ENCODE peak calls at places on chromosome 4, in five cellular contexts. One of them, this sample, is unnamed.

GRCh38 chr4:17788956-17789355 is 7.5 kb upstream of the FAM184B start:
- DNase-seq in SJCRH30: no peak
- DNase-seq in H9: no peak
- DNase-seq in keratinocyte: no peak
- DNase-seq in cardiac muscle cell: no peak
- DNase-seq in this sample: no peak

GRCh38 chr4:146654976-146655761 is 16.5 kb downstream of the POU4F2 start:
- DNase-seq in keratinocyte: no peak
- DNase-seq in H9: peak
- DNase-seq in SJCRH30: peak
- DNase-seq in cardiac muscle cell: peak
- DNase-seq in this sample: no peak

GRCh38 chr4:151417164-151417571 is 8.2 kb downstream of the FHIP1A start:
- DNase-seq in SJCRH30: no peak
- DNase-seq in cardiac muscle cell: no peak
- DNase-seq in H9: no peak
- DNase-seq in keratinocyte: peak
- DNase-seq in this sample: no peak

GRCh38 chr4:78468272-78468671 is 83.3 kb upstream of the ANXA3 start:
- DNase-seq in H9: no peak
- DNase-seq in cardiac muscle cell: no peak
- DNase-seq in keratinocyte: no peak
- DNase-seq in SJCRH30: no peak
- DNase-seq in this sample: no peak

GRCh38 chr4:176001171-176002006 is 64.3 kb upstream of the WDR17 start:
- DNase-seq in cardiac muscle cell: peak
- DNase-seq in H9: peak
- DNase-seq in keratinocyte: no peak
- DNase-seq in SJCRH30: no peak
- DNase-seq in this sample: peak

GRCh38 chr4:130125468-130125867 is 1029.5 kb downstream of the C4orf33 start:
- DNase-seq in keratinocyte: no peak
- DNase-seq in SJCRH30: no peak
- DNase-seq in H9: no peak
- DNase-seq in cardiac muscle cell: no peak
- DNase-seq in this sample: no peak

GRCh38 chr4:36523182-36523581 is 241.8 kb downstream of the DTHD1 start:
- DNase-seq in SJCRH30: no peak
- DNase-seq in cardiac muscle cell: no peak
- DNase-seq in H9: no peak
- DNase-seq in keratinocyte: no peak
- DNase-seq in this sample: no peak

GRCh38 chr4:151409470-151410313 is 716 bp downstream of the FHIP1A start:
- DNase-seq in H9: peak
- DNase-seq in cardiac muscle cell: peak
- DNase-seq in keratinocyte: no peak
- DNase-seq in SJCRH30: peak
- DNase-seq in this sample: peak

GRCh38 chr4:88240297-88240714 is 44.1 kb downstream of the PPM1K start:
- DNase-seq in cardiac muscle cell: no peak
- DNase-seq in keratinocyte: no peak
- DNase-seq in SJCRH30: no peak
- DNase-seq in H9: no peak
- DNase-seq in this sample: no peak

GRCh38 chr4:99205104-99205979 is 13.7 kb downstream of the ADH6 start:
- DNase-seq in keratinocyte: no peak
- DNase-seq in H9: no peak
- DNase-seq in cardiac muscle cell: peak
- DNase-seq in SJCRH30: no peak
- DNase-seq in this sample: no peak

GRCh38 chr4:40924096-40924792 is 174.5 kb downstream of the NSUN7 start:
- DNase-seq in cardiac muscle cell: peak
- DNase-seq in H9: peak
- DNase-seq in keratinocyte: no peak
- DNase-seq in SJCRH30: peak
- DNase-seq in this sample: peak

GRCh38 chr4:17510582-17510981 is 1.3 kb downstream of the QDPR start:
- DNase-seq in H9: no peak
- DNase-seq in keratinocyte: no peak
- DNase-seq in cardiac muscle cell: no peak
- DNase-seq in SJCRH30: no peak
- DNase-seq in this sample: no peak

GRCh38 chr4:20554134-20554533 is 146.1 kb upstream of the PACRGL start:
- DNase-seq in cardiac muscle cell: no peak
- DNase-seq in H9: no peak
- DNase-seq in keratinocyte: no peak
- DNase-seq in SJCRH30: no peak
- DNase-seq in this sample: no peak

GRCh38 chr4:125520258-125520990 is 205.7 kb downstream of the FAT4 start:
- DNase-seq in H9: no peak
- DNase-seq in keratinocyte: no peak
- DNase-seq in cardiac muscle cell: no peak
- DNase-seq in SJCRH30: no peak
- DNase-seq in this sample: no peak

GRCh38 chr4:138107023-138107422 is 135.1 kb downstream of the SLC7A11 start:
- DNase-seq in keratinocyte: no peak
- DNase-seq in SJCRH30: no peak
- DNase-seq in cardiac muscle cell: no peak
- DNase-seq in H9: no peak
- DNase-seq in this sample: no peak

GRCh38 chr4:26031704-26032103 is 117.7 kb downstream of the SMIM20 start:
- DNase-seq in keratinocyte: no peak
- DNase-seq in SJCRH30: no peak
- DNase-seq in H9: no peak
- DNase-seq in cardiac muscle cell: no peak
- DNase-seq in this sample: no peak

GRCh38 chr4:84456157-84456556 is 42.9 kb downstream of the NKX6-1 start:
- DNase-seq in H9: no peak
- DNase-seq in cardiac muscle cell: no peak
- DNase-seq in SJCRH30: no peak
- DNase-seq in keratinocyte: no peak
- DNase-seq in this sample: no peak

GRCh38 chr4:113328514-113328913 is 279.1 kb downstream of the ANK2 start:
- DNase-seq in keratinocyte: no peak
- DNase-seq in cardiac muscle cell: no peak
- DNase-seq in H9: peak
- DNase-seq in SJCRH30: peak
- DNase-seq in this sample: no peak

GRCh38 chr4:24734511-24734910 is 60.9 kb upstream of the SOD3 start:
- DNase-seq in H9: no peak
- DNase-seq in keratinocyte: no peak
- DNase-seq in cardiac muscle cell: no peak
- DNase-seq in SJCRH30: no peak
- DNase-seq in this sample: no peak
- H3K27ac ChIP-seq in H9: no peak
- H3K27ac ChIP-seq in keratinocyte: no peak
- H3K27ac ChIP-seq in cardiac muscle cell: no peak
- H3K27ac ChIP-seq in SJCRH30: no peak
- H3K27ac ChIP-seq in this sample: no peak

DNA sequence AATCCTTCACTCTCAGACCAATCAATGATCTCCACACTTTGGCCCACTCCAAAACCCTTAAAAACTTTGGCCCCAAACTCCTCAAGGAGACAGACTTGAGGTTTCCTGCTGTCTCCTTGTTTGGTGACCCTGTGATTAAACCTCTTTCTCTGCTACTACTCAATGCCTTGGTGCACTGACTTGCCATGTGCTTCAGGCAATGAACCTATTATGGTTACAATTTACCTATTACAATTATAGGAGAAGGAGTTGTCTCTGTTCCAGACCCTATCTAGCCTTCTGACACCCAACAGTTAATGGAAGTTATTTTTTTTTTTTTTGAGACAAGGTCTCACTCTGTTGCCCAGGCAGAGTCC is 263.1 kb downstream of the STIM2 start:
- DNase-seq in cardiac muscle cell: no peak
- DNase-seq in H9: no peak
- DNase-seq in keratinocyte: no peak
- DNase-seq in SJCRH30: no peak
- DNase-seq in this sample: no peak
- H3K27ac ChIP-seq in cardiac muscle cell: no peak
- H3K27ac ChIP-seq in H9: peak
- H3K27ac ChIP-seq in keratinocyte: no peak
- H3K27ac ChIP-seq in SJCRH30: no peak
- H3K27ac ChIP-seq in this sample: no peak

GRCh38 chr4:96652821-96653220 is 812.9 kb downstream of the PDHA2 start:
- DNase-seq in H9: no peak
- DNase-seq in SJCRH30: no peak
- DNase-seq in cardiac muscle cell: no peak
- DNase-seq in keratinocyte: no peak
- DNase-seq in this sample: no peak

GRCh38 chr4:96652158-96652557 is 812.3 kb downstream of the PDHA2 start:
- DNase-seq in H9: no peak
- DNase-seq in SJCRH30: no peak
- DNase-seq in cardiac muscle cell: no peak
- DNase-seq in keratinocyte: no peak
- DNase-seq in this sample: no peak

GRCh38 chr4:96646146-96646545 is 806.3 kb downstream of the PDHA2 start:
- DNase-seq in keratinocyte: no peak
- DNase-seq in cardiac muscle cell: no peak
- DNase-seq in H9: no peak
- DNase-seq in SJCRH30: no peak
- DNase-seq in this sample: no peak

GRCh38 chr4:96654045-96654444 is 814.2 kb downstream of the PDHA2 start:
- DNase-seq in H9: no peak
- DNase-seq in keratinocyte: no peak
- DNase-seq in cardiac muscle cell: no peak
- DNase-seq in SJCRH30: no peak
- DNase-seq in this sample: no peak

GRCh38 chr4:96649536-96649935 is 809.6 kb downstream of the PDHA2 start:
- DNase-seq in keratinocyte: no peak
- DNase-seq in H9: no peak
- DNase-seq in cardiac muscle cell: no peak
- DNase-seq in SJCRH30: no peak
- DNase-seq in this sample: no peak
- H3K27ac ChIP-seq in keratinocyte: no peak
- H3K27ac ChIP-seq in H9: no peak
- H3K27ac ChIP-seq in cardiac muscle cell: peak
- H3K27ac ChIP-seq in SJCRH30: no peak
- H3K27ac ChIP-seq in this sample: no peak

GRCh38 chr4:95267081-95267480 is 281.7 kb downstream of the UNC5C start:
- DNase-seq in H9: no peak
- DNase-seq in SJCRH30: no peak
- DNase-seq in keratinocyte: no peak
- DNase-seq in cardiac muscle cell: no peak
- DNase-seq in this sample: no peak

GRCh38 chr4:95264843-95265242 is 283.9 kb downstream of the UNC5C start:
- DNase-seq in SJCRH30: no peak
- DNase-seq in keratinocyte: no peak
- DNase-seq in H9: no peak
- DNase-seq in cardiac muscle cell: no peak
- DNase-seq in this sample: no peak

GRCh38 chr4:95263960-95264359 is 284.8 kb downstream of the UNC5C start:
- DNase-seq in keratinocyte: no peak
- DNase-seq in SJCRH30: no peak
- DNase-seq in H9: no peak
- DNase-seq in cardiac muscle cell: no peak
- DNase-seq in this sample: no peak

GRCh38 chr4:95265814-95266740 is 282.7 kb downstream of the UNC5C start:
- DNase-seq in keratinocyte: no peak
- DNase-seq in SJCRH30: no peak
- DNase-seq in H9: no peak
- DNase-seq in cardiac muscle cell: no peak
- DNase-seq in this sample: no peak

GRCh38 chr4:95263391-95263790 is 285.4 kb downstream of the UNC5C start:
- DNase-seq in cardiac muscle cell: no peak
- DNase-seq in SJCRH30: no peak
- DNase-seq in keratinocyte: no peak
- DNase-seq in H9: no peak
- DNase-seq in this sample: no peak
- H3K27ac ChIP-seq in cardiac muscle cell: no peak
- H3K27ac ChIP-seq in SJCRH30: no peak
- H3K27ac ChIP-seq in keratinocyte: no peak
- H3K27ac ChIP-seq in H9: no peak
- H3K27ac ChIP-seq in this sample: no peak

GRCh38 chr4:152427971-152428370 is 107.9 kb downstream of the FBXW7 start:
- DNase-seq in H9: no peak
- DNase-seq in keratinocyte: no peak
- DNase-seq in SJCRH30: no peak
- DNase-seq in cardiac muscle cell: no peak
- DNase-seq in this sample: no peak

GRCh38 chr4:152431287-152431686 is 104.6 kb downstream of the FBXW7 start:
- DNase-seq in SJCRH30: no peak
- DNase-seq in cardiac muscle cell: no peak
- DNase-seq in H9: no peak
- DNase-seq in keratinocyte: no peak
- DNase-seq in this sample: no peak

GRCh38 chr4:152431784-152432183 is 104.1 kb downstream of the FBXW7 start:
- DNase-seq in SJCRH30: no peak
- DNase-seq in H9: no peak
- DNase-seq in keratinocyte: no peak
- DNase-seq in cardiac muscle cell: no peak
- DNase-seq in this sample: no peak

GRCh38 chr4:152434011-152434410 is 101.9 kb downstream of the FBXW7 start:
- DNase-seq in cardiac muscle cell: no peak
- DNase-seq in H9: no peak
- DNase-seq in keratinocyte: no peak
- DNase-seq in SJCRH30: no peak
- DNase-seq in this sample: no peak

DNA sequence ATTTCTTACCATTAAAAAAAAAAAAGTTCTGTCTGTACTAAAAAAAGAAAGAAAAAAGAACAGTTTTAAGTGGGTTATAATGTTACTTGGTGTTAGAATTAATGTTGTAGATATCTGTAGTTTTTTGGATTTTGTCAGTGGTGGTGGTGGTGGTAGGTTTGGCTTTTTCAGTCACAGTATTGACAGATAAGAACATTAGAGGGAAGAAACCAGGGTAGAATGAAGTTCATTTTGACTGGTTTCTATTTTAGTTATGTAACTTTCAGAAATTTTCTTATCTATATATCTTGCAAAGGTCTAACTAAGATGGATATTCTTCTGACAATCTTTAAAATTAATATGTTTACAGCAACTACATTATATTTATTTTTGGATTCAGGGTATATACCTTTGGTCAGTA is 105.4 kb downstream of the FBXW7 start:
- DNase-seq in cardiac muscle cell: no peak
- DNase-seq in keratinocyte: no peak
- DNase-seq in SJCRH30: no peak
- DNase-seq in H9: no peak
- DNase-seq in this sample: no peak
- H3K27ac ChIP-seq in cardiac muscle cell: no peak
- H3K27ac ChIP-seq in keratinocyte: no peak
- H3K27ac ChIP-seq in SJCRH30: no peak
- H3K27ac ChIP-seq in H9: no peak
- H3K27ac ChIP-seq in this sample: no peak

This sample was measured in body of pancreas.